ENCODE peak calls at places on chromosomes 12 and 14, in eight cellular contexts. One of them, this sample, is unnamed.

GRCh38 chr14:50910495-50911420 is 33.5 kb downstream of the PYGL start:
- DNase-seq in stimulated activated CD8-positive, alpha-beta memory T cell treated with anti-CD3 and anti-CD28 coated beads, Interleukin-2, amount 100 ng/mL, for 1 hour: no peak
- DNase-seq in SK-N-DZ: no peak
- DNase-seq in RWPE1: peak
- DNase-seq in EL: no peak
- DNase-seq in activated gamma-delta T cell treated with anti-CD3 and anti-CD28 coated beads, Interleukin-2, amount 50 U/mL, for 16 hours: no peak
- DNase-seq in BJ: no peak
- DNase-seq in activated naive CD4-positive, alpha-beta T cell: no peak
- DNase-seq in this sample: no peak

GRCh38 chr12:50192908-50193307 is 25.7 kb upstream of the CERS5 start:
- DNase-seq in activated gamma-delta T cell treated with anti-CD3 and anti-CD28 coated beads, Interleukin-2, amount 50 U/mL, for 16 hours: no peak
- DNase-seq in EL: peak
- DNase-seq in stimulated activated CD8-positive, alpha-beta memory T cell treated with anti-CD3 and anti-CD28 coated beads, Interleukin-2, amount 100 ng/mL, for 1 hour: no peak
- DNase-seq in SK-N-DZ: no peak
- DNase-seq in activated naive CD4-positive, alpha-beta T cell: no peak
- DNase-seq in BJ: no peak
- DNase-seq in RWPE1: no peak
- DNase-seq in this sample: no peak

GRCh38 chr12:77238368-77238767 is 173.0 kb upstream of the E2F7 start:
- DNase-seq in BJ: no peak
- DNase-seq in activated gamma-delta T cell treated with anti-CD3 and anti-CD28 coated beads, Interleukin-2, amount 50 U/mL, for 16 hours: no peak
- DNase-seq in RWPE1: no peak
- DNase-seq in SK-N-DZ: no peak
- DNase-seq in activated naive CD4-positive, alpha-beta T cell: no peak
- DNase-seq in EL: no peak
- DNase-seq in stimulated activated CD8-positive, alpha-beta memory T cell treated with anti-CD3 and anti-CD28 coated beads, Interleukin-2, amount 100 ng/mL, for 1 hour: no peak
- DNase-seq in this sample: no peak

GRCh38 chr14:81927069-81927468 is 393.4 kb upstream of the SEL1L start:
- DNase-seq in SK-N-DZ: peak
- DNase-seq in BJ: no peak
- DNase-seq in activated naive CD4-positive, alpha-beta T cell: no peak
- DNase-seq in EL: no peak
- DNase-seq in activated gamma-delta T cell treated with anti-CD3 and anti-CD28 coated beads, Interleukin-2, amount 50 U/mL, for 16 hours: no peak
- DNase-seq in RWPE1: no peak
- DNase-seq in stimulated activated CD8-positive, alpha-beta memory T cell treated with anti-CD3 and anti-CD28 coated beads, Interleukin-2, amount 100 ng/mL, for 1 hour: no peak
- DNase-seq in this sample: no peak

GRCh38 chr14:105485720-105486332 is 860 bp upstream of the CRIP1 start:
- DNase-seq in activated gamma-delta T cell treated with anti-CD3 and anti-CD28 coated beads, Interleukin-2, amount 50 U/mL, for 16 hours: no peak
- DNase-seq in activated naive CD4-positive, alpha-beta T cell: peak
- DNase-seq in BJ: no peak
- DNase-seq in SK-N-DZ: peak
- DNase-seq in stimulated activated CD8-positive, alpha-beta memory T cell treated with anti-CD3 and anti-CD28 coated beads, Interleukin-2, amount 100 ng/mL, for 1 hour: peak
- DNase-seq in EL: no peak
- DNase-seq in RWPE1: no peak
- DNase-seq in this sample: no peak

GRCh38 chr12:76688001-76688400 is 75.9 kb upstream of the ZDHHC17 start:
- DNase-seq in SK-N-DZ: no peak
- DNase-seq in EL: no peak
- DNase-seq in RWPE1: no peak
- DNase-seq in BJ: no peak
- DNase-seq in stimulated activated CD8-positive, alpha-beta memory T cell treated with anti-CD3 and anti-CD28 coated beads, Interleukin-2, amount 100 ng/mL, for 1 hour: no peak
- DNase-seq in activated naive CD4-positive, alpha-beta T cell: no peak
- DNase-seq in activated gamma-delta T cell treated with anti-CD3 and anti-CD28 coated beads, Interleukin-2, amount 50 U/mL, for 16 hours: no peak
- DNase-seq in this sample: no peak

GRCh38 chr14:74546416-74546815 is 52.9 kb downstream of the ISCA2 start:
- DNase-seq in SK-N-DZ: no peak
- DNase-seq in activated naive CD4-positive, alpha-beta T cell: no peak
- DNase-seq in activated gamma-delta T cell treated with anti-CD3 and anti-CD28 coated beads, Interleukin-2, amount 50 U/mL, for 16 hours: no peak
- DNase-seq in RWPE1: no peak
- DNase-seq in stimulated activated CD8-positive, alpha-beta memory T cell treated with anti-CD3 and anti-CD28 coated beads, Interleukin-2, amount 100 ng/mL, for 1 hour: no peak
- DNase-seq in EL: no peak
- DNase-seq in BJ: no peak
- DNase-seq in this sample: no peak

GRCh38 chr12:9331218-9331626 is 123.0 kb upstream of the PZP start:
- DNase-seq in activated gamma-delta T cell treated with anti-CD3 and anti-CD28 coated beads, Interleukin-2, amount 50 U/mL, for 16 hours: peak
- DNase-seq in activated naive CD4-positive, alpha-beta T cell: peak
- DNase-seq in stimulated activated CD8-positive, alpha-beta memory T cell treated with anti-CD3 and anti-CD28 coated beads, Interleukin-2, amount 100 ng/mL, for 1 hour: peak
- DNase-seq in BJ: no peak
- DNase-seq in SK-N-DZ: peak
- DNase-seq in EL: peak
- DNase-seq in RWPE1: peak
- DNase-seq in this sample: peak

GRCh38 chr12:75936525-75937450 is 94.8 kb downstream of the PHLDA1 start:
- DNase-seq in activated gamma-delta T cell treated with anti-CD3 and anti-CD28 coated beads, Interleukin-2, amount 50 U/mL, for 16 hours: no peak
- DNase-seq in RWPE1: no peak
- DNase-seq in activated naive CD4-positive, alpha-beta T cell: no peak
- DNase-seq in SK-N-DZ: no peak
- DNase-seq in stimulated activated CD8-positive, alpha-beta memory T cell treated with anti-CD3 and anti-CD28 coated beads, Interleukin-2, amount 100 ng/mL, for 1 hour: no peak
- DNase-seq in BJ: no peak
- DNase-seq in EL: no peak
- DNase-seq in this sample: no peak

GRCh38 chr14:88437659-88438058 is 52.2 kb downstream of the SPATA7 start:
- DNase-seq in SK-N-DZ: no peak
- DNase-seq in activated gamma-delta T cell treated with anti-CD3 and anti-CD28 coated beads, Interleukin-2, amount 50 U/mL, for 16 hours: no peak
- DNase-seq in RWPE1: no peak
- DNase-seq in stimulated activated CD8-positive, alpha-beta memory T cell treated with anti-CD3 and anti-CD28 coated beads, Interleukin-2, amount 100 ng/mL, for 1 hour: no peak
- DNase-seq in EL: no peak
- DNase-seq in activated naive CD4-positive, alpha-beta T cell: no peak
- DNase-seq in BJ: no peak
- DNase-seq in this sample: no peak

GRCh38 chr12:95802482-95803264 is 12.1 kb upstream of the NTN4 start:
- DNase-seq in stimulated activated CD8-positive, alpha-beta memory T cell treated with anti-CD3 and anti-CD28 coated beads, Interleukin-2, amount 100 ng/mL, for 1 hour: no peak
- DNase-seq in activated gamma-delta T cell treated with anti-CD3 and anti-CD28 coated beads, Interleukin-2, amount 50 U/mL, for 16 hours: no peak
- DNase-seq in RWPE1: peak
- DNase-seq in EL: peak
- DNase-seq in SK-N-DZ: no peak
- DNase-seq in BJ: peak
- DNase-seq in activated naive CD4-positive, alpha-beta T cell: no peak
- DNase-seq in this sample: no peak

GRCh38 chr12:122844366-122844971 is 9.2 kb downstream of the HIP1R start:
- DNase-seq in RWPE1: no peak
- DNase-seq in stimulated activated CD8-positive, alpha-beta memory T cell treated with anti-CD3 and anti-CD28 coated beads, Interleukin-2, amount 100 ng/mL, for 1 hour: no peak
- DNase-seq in BJ: no peak
- DNase-seq in SK-N-DZ: no peak
- DNase-seq in activated gamma-delta T cell treated with anti-CD3 and anti-CD28 coated beads, Interleukin-2, amount 50 U/mL, for 16 hours: no peak
- DNase-seq in EL: no peak
- DNase-seq in activated naive CD4-positive, alpha-beta T cell: no peak
- DNase-seq in this sample: no peak

GRCh38 chr14:89549381-89550102 is 132.5 kb upstream of the FOXN3 start:
- DNase-seq in activated gamma-delta T cell treated with anti-CD3 and anti-CD28 coated beads, Interleukin-2, amount 50 U/mL, for 16 hours: no peak
- DNase-seq in activated naive CD4-positive, alpha-beta T cell: no peak
- DNase-seq in stimulated activated CD8-positive, alpha-beta memory T cell treated with anti-CD3 and anti-CD28 coated beads, Interleukin-2, amount 100 ng/mL, for 1 hour: no peak
- DNase-seq in BJ: no peak
- DNase-seq in SK-N-DZ: no peak
- DNase-seq in EL: peak
- DNase-seq in RWPE1: no peak
- DNase-seq in this sample: no peak

GRCh38 chr12:65998031-65998430 is 132.5 kb downstream of the LLPH start:
- DNase-seq in SK-N-DZ: no peak
- DNase-seq in EL: peak
- DNase-seq in activated naive CD4-positive, alpha-beta T cell: no peak
- DNase-seq in stimulated activated CD8-positive, alpha-beta memory T cell treated with anti-CD3 and anti-CD28 coated beads, Interleukin-2, amount 100 ng/mL, for 1 hour: no peak
- DNase-seq in activated gamma-delta T cell treated with anti-CD3 and anti-CD28 coated beads, Interleukin-2, amount 50 U/mL, for 16 hours: no peak
- DNase-seq in RWPE1: no peak
- DNase-seq in BJ: no peak
- DNase-seq in this sample: no peak

GRCh38 chr12:52759695-52760094 is 17.4 kb downstream of the KRT76 start:
- DNase-seq in stimulated activated CD8-positive, alpha-beta memory T cell treated with anti-CD3 and anti-CD28 coated beads, Interleukin-2, amount 100 ng/mL, for 1 hour: no peak
- DNase-seq in SK-N-DZ: no peak
- DNase-seq in EL: no peak
- DNase-seq in activated naive CD4-positive, alpha-beta T cell: no peak
- DNase-seq in RWPE1: no peak
- DNase-seq in activated gamma-delta T cell treated with anti-CD3 and anti-CD28 coated beads, Interleukin-2, amount 50 U/mL, for 16 hours: no peak
- DNase-seq in BJ: no peak
- DNase-seq in this sample: no peak

GRCh38 chr12:132285311-132285741 is 44.1 kb downstream of the GALNT9 start:
- DNase-seq in RWPE1: no peak
- DNase-seq in stimulated activated CD8-positive, alpha-beta memory T cell treated with anti-CD3 and anti-CD28 coated beads, Interleukin-2, amount 100 ng/mL, for 1 hour: no peak
- DNase-seq in activated naive CD4-positive, alpha-beta T cell: no peak
- DNase-seq in BJ: no peak
- DNase-seq in SK-N-DZ: no peak
- DNase-seq in activated gamma-delta T cell treated with anti-CD3 and anti-CD28 coated beads, Interleukin-2, amount 50 U/mL, for 16 hours: no peak
- DNase-seq in EL: no peak
- DNase-seq in this sample: no peak

GRCh38 chr12:43551971-43552559 is at the start of gene ADAMTS20:
- DNase-seq in RWPE1: no peak
- DNase-seq in stimulated activated CD8-positive, alpha-beta memory T cell treated with anti-CD3 and anti-CD28 coated beads, Interleukin-2, amount 100 ng/mL, for 1 hour: no peak
- DNase-seq in SK-N-DZ: peak
- DNase-seq in BJ: no peak
- DNase-seq in activated gamma-delta T cell treated with anti-CD3 and anti-CD28 coated beads, Interleukin-2, amount 50 U/mL, for 16 hours: no peak
- DNase-seq in EL: peak
- DNase-seq in activated naive CD4-positive, alpha-beta T cell: no peak
- DNase-seq in this sample: no peak

GRCh38 chr14:106813477-106813823 is 1287.1 kb downstream of the TMEM121 start:
- DNase-seq in stimulated activated CD8-positive, alpha-beta memory T cell treated with anti-CD3 and anti-CD28 coated beads, Interleukin-2, amount 100 ng/mL, for 1 hour: no peak
- DNase-seq in RWPE1: no peak
- DNase-seq in activated gamma-delta T cell treated with anti-CD3 and anti-CD28 coated beads, Interleukin-2, amount 50 U/mL, for 16 hours: no peak
- DNase-seq in EL: no peak
- DNase-seq in SK-N-DZ: no peak
- DNase-seq in activated naive CD4-positive, alpha-beta T cell: no peak
- DNase-seq in BJ: no peak
- DNase-seq in this sample: no peak

GRCh38 chr12:46214668-46215429 is 54.0 kb downstream of the SLC38A1 start:
- DNase-seq in EL: no peak
- DNase-seq in activated naive CD4-positive, alpha-beta T cell: peak
- DNase-seq in stimulated activated CD8-positive, alpha-beta memory T cell treated with anti-CD3 and anti-CD28 coated beads, Interleukin-2, amount 100 ng/mL, for 1 hour: peak
- DNase-seq in BJ: no peak
- DNase-seq in RWPE1: no peak
- DNase-seq in activated gamma-delta T cell treated with anti-CD3 and anti-CD28 coated beads, Interleukin-2, amount 50 U/mL, for 16 hours: peak
- DNase-seq in SK-N-DZ: no peak
- DNase-seq in this sample: peak

GRCh38 chr12:15634010-15634676 is 155.0 kb downstream of the EPS8 start:
- DNase-seq in SK-N-DZ: no peak
- DNase-seq in activated naive CD4-positive, alpha-beta T cell: no peak
- DNase-seq in activated gamma-delta T cell treated with anti-CD3 and anti-CD28 coated beads, Interleukin-2, amount 50 U/mL, for 16 hours: no peak
- DNase-seq in RWPE1: no peak
- DNase-seq in BJ: no peak
- DNase-seq in EL: peak
- DNase-seq in stimulated activated CD8-positive, alpha-beta memory T cell treated with anti-CD3 and anti-CD28 coated beads, Interleukin-2, amount 100 ng/mL, for 1 hour: no peak
- DNase-seq in this sample: no peak

GRCh38 chr14:105538481-105539049 is 12.2 kb downstream of the TMEM121 start:
- DNase-seq in BJ: no peak
- DNase-seq in activated gamma-delta T cell treated with anti-CD3 and anti-CD28 coated beads, Interleukin-2, amount 50 U/mL, for 16 hours: no peak
- DNase-seq in activated naive CD4-positive, alpha-beta T cell: no peak
- DNase-seq in SK-N-DZ: no peak
- DNase-seq in EL: no peak
- DNase-seq in stimulated activated CD8-positive, alpha-beta memory T cell treated with anti-CD3 and anti-CD28 coated beads, Interleukin-2, amount 100 ng/mL, for 1 hour: no peak
- DNase-seq in RWPE1: no peak
- DNase-seq in this sample: no peak

GRCh38 chr14:94129758-94130414 is 482 bp upstream of the IFI27L2 start:
- DNase-seq in RWPE1: peak
- DNase-seq in stimulated activated CD8-positive, alpha-beta memory T cell treated with anti-CD3 and anti-CD28 coated beads, Interleukin-2, amount 100 ng/mL, for 1 hour: no peak
- DNase-seq in activated naive CD4-positive, alpha-beta T cell: peak
- DNase-seq in SK-N-DZ: no peak
- DNase-seq in activated gamma-delta T cell treated with anti-CD3 and anti-CD28 coated beads, Interleukin-2, amount 50 U/mL, for 16 hours: no peak
- DNase-seq in BJ: no peak
- DNase-seq in EL: peak
- DNase-seq in this sample: peak

GRCh38 chr14:101123639-101124525 is 220.4 kb upstream of the RTL1 start:
- DNase-seq in EL: no peak
- DNase-seq in stimulated activated CD8-positive, alpha-beta memory T cell treated with anti-CD3 and anti-CD28 coated beads, Interleukin-2, amount 100 ng/mL, for 1 hour: no peak
- DNase-seq in BJ: no peak
- DNase-seq in activated gamma-delta T cell treated with anti-CD3 and anti-CD28 coated beads, Interleukin-2, amount 50 U/mL, for 16 hours: no peak
- DNase-seq in activated naive CD4-positive, alpha-beta T cell: no peak
- DNase-seq in SK-N-DZ: no peak
- DNase-seq in RWPE1: no peak
- DNase-seq in this sample: no peak

GRCh38 chr12:52691076-52691764 is 11.0 kb upstream of the KRT1 start:
- DNase-seq in RWPE1: no peak
- DNase-seq in SK-N-DZ: no peak
- DNase-seq in activated gamma-delta T cell treated with anti-CD3 and anti-CD28 coated beads, Interleukin-2, amount 50 U/mL, for 16 hours: peak
- DNase-seq in BJ: no peak
- DNase-seq in EL: no peak
- DNase-seq in activated naive CD4-positive, alpha-beta T cell: peak
- DNase-seq in stimulated activated CD8-positive, alpha-beta memory T cell treated with anti-CD3 and anti-CD28 coated beads, Interleukin-2, amount 100 ng/mL, for 1 hour: peak
- DNase-seq in this sample: peak

GRCh38 chr12:42510823-42511222 is 78.7 kb downstream of the PRICKLE1 start:
- DNase-seq in RWPE1: no peak
- DNase-seq in activated naive CD4-positive, alpha-beta T cell: no peak
- DNase-seq in SK-N-DZ: no peak
- DNase-seq in EL: no peak
- DNase-seq in activated gamma-delta T cell treated with anti-CD3 and anti-CD28 coated beads, Interleukin-2, amount 50 U/mL, for 16 hours: no peak
- DNase-seq in BJ: no peak
- DNase-seq in stimulated activated CD8-positive, alpha-beta memory T cell treated with anti-CD3 and anti-CD28 coated beads, Interleukin-2, amount 100 ng/mL, for 1 hour: no peak
- DNase-seq in this sample: no peak

GRCh38 chr12:130437555-130438242 is 100.0 kb downstream of the PIWIL1 start:
- DNase-seq in activated gamma-delta T cell treated with anti-CD3 and anti-CD28 coated beads, Interleukin-2, amount 50 U/mL, for 16 hours: no peak
- DNase-seq in RWPE1: no peak
- DNase-seq in activated naive CD4-positive, alpha-beta T cell: no peak
- DNase-seq in stimulated activated CD8-positive, alpha-beta memory T cell treated with anti-CD3 and anti-CD28 coated beads, Interleukin-2, amount 100 ng/mL, for 1 hour: no peak
- DNase-seq in SK-N-DZ: no peak
- DNase-seq in EL: no peak
- DNase-seq in BJ: no peak
- DNase-seq in this sample: no peak

GRCh38 chr12:100027671-100028070 is 42.9 kb upstream of the ANKS1B start:
- DNase-seq in BJ: no peak
- DNase-seq in EL: no peak
- DNase-seq in activated naive CD4-positive, alpha-beta T cell: no peak
- DNase-seq in RWPE1: no peak
- DNase-seq in activated gamma-delta T cell treated with anti-CD3 and anti-CD28 coated beads, Interleukin-2, amount 50 U/mL, for 16 hours: no peak
- DNase-seq in stimulated activated CD8-positive, alpha-beta memory T cell treated with anti-CD3 and anti-CD28 coated beads, Interleukin-2, amount 100 ng/mL, for 1 hour: no peak
- DNase-seq in SK-N-DZ: no peak
- DNase-seq in this sample: no peak

GRCh38 chr14:44620106-44621019 is 113.3 kb upstream of the FSCB start:
- DNase-seq in activated gamma-delta T cell treated with anti-CD3 and anti-CD28 coated beads, Interleukin-2, amount 50 U/mL, for 16 hours: no peak
- DNase-seq in SK-N-DZ: no peak
- DNase-seq in EL: no peak
- DNase-seq in BJ: no peak
- DNase-seq in stimulated activated CD8-positive, alpha-beta memory T cell treated with anti-CD3 and anti-CD28 coated beads, Interleukin-2, amount 100 ng/mL, for 1 hour: no peak
- DNase-seq in RWPE1: no peak
- DNase-seq in activated naive CD4-positive, alpha-beta T cell: no peak
- DNase-seq in this sample: no peak

GRCh38 chr12:15603461-15604085 is 185.6 kb downstream of the EPS8 start:
- DNase-seq in activated naive CD4-positive, alpha-beta T cell: no peak
- DNase-seq in EL: no peak
- DNase-seq in BJ: no peak
- DNase-seq in SK-N-DZ: no peak
- DNase-seq in stimulated activated CD8-positive, alpha-beta memory T cell treated with anti-CD3 and anti-CD28 coated beads, Interleukin-2, amount 100 ng/mL, for 1 hour: no peak
- DNase-seq in RWPE1: no peak
- DNase-seq in activated gamma-delta T cell treated with anti-CD3 and anti-CD28 coated beads, Interleukin-2, amount 50 U/mL, for 16 hours: no peak
- DNase-seq in this sample: no peak

GRCh38 chr14:86510503-86510902 is 980.6 kb downstream of the FLRT2 start:
- DNase-seq in activated gamma-delta T cell treated with anti-CD3 and anti-CD28 coated beads, Interleukin-2, amount 50 U/mL, for 16 hours: no peak
- DNase-seq in BJ: no peak
- DNase-seq in activated naive CD4-positive, alpha-beta T cell: no peak
- DNase-seq in stimulated activated CD8-positive, alpha-beta memory T cell treated with anti-CD3 and anti-CD28 coated beads, Interleukin-2, amount 100 ng/mL, for 1 hour: no peak
- DNase-seq in EL: no peak
- DNase-seq in SK-N-DZ: no peak
- DNase-seq in RWPE1: no peak
- DNase-seq in this sample: no peak

GRCh38 chr12:71870409-71870808 is 30.9 kb downstream of the TBC1D15 start:
- DNase-seq in EL: no peak
- DNase-seq in RWPE1: no peak
- DNase-seq in activated naive CD4-positive, alpha-beta T cell: no peak
- DNase-seq in stimulated activated CD8-positive, alpha-beta memory T cell treated with anti-CD3 and anti-CD28 coated beads, Interleukin-2, amount 100 ng/mL, for 1 hour: no peak
- DNase-seq in BJ: no peak
- DNase-seq in SK-N-DZ: no peak
- DNase-seq in activated gamma-delta T cell treated with anti-CD3 and anti-CD28 coated beads, Interleukin-2, amount 50 U/mL, for 16 hours: no peak
- DNase-seq in this sample: no peak

GRCh38 chr14:88877192-88877591 is 52.7 kb downstream of the TTC8 start:
- DNase-seq in SK-N-DZ: peak
- DNase-seq in EL: no peak
- DNase-seq in RWPE1: no peak
- DNase-seq in activated gamma-delta T cell treated with anti-CD3 and anti-CD28 coated beads, Interleukin-2, amount 50 U/mL, for 16 hours: no peak
- DNase-seq in BJ: no peak
- DNase-seq in stimulated activated CD8-positive, alpha-beta memory T cell treated with anti-CD3 and anti-CD28 coated beads, Interleukin-2, amount 100 ng/mL, for 1 hour: no peak
- DNase-seq in activated naive CD4-positive, alpha-beta T cell: no peak
- DNase-seq in this sample: no peak

GRCh38 chr12:42125372-42125767 is 19.3 kb downstream of the GXYLT1 start:
- DNase-seq in EL: no peak
- DNase-seq in activated naive CD4-positive, alpha-beta T cell: no peak
- DNase-seq in BJ: no peak
- DNase-seq in activated gamma-delta T cell treated with anti-CD3 and anti-CD28 coated beads, Interleukin-2, amount 50 U/mL, for 16 hours: no peak
- DNase-seq in stimulated activated CD8-positive, alpha-beta memory T cell treated with anti-CD3 and anti-CD28 coated beads, Interleukin-2, amount 100 ng/mL, for 1 hour: no peak
- DNase-seq in SK-N-DZ: no peak
- DNase-seq in RWPE1: no peak
- DNase-seq in this sample: no peak

This sample was measured in naive thymus-derived CD8-positive, alpha-beta T cell.